ENCODE peak calls at places on chromosomes 7 and 10, in ten cellular contexts. One of them, this sample, is unnamed.

GRCh38 chr7:158745057-158745715 is 40.6 kb upstream of the NCAPG2 start:
- DNase-seq in stimulated activated CD8-positive, alpha-beta memory T cell treated with anti-CD3 and anti-CD28 coated beads, Interleukin-2, amount 100 ng/mL, for 1 hour: no peak
- DNase-seq in germinal center: no peak
- DNase-seq in glomerular endothelial cell: no peak
- DNase-seq in fibroblast of lung: no peak
- DNase-seq in astrocyte: no peak
- DNase-seq in stimulated activated CD4-positive, alpha-beta T cell treated with anti-CD3 and anti-CD28 coated beads, TNF-alpha, amount 100 ng/mL, for 4 hours: no peak
- DNase-seq in cardiac muscle cell: no peak
- DNase-seq in PC-9: no peak
- DNase-seq in osteocyte: peak; percentile 30
- DNase-seq in this sample: no peak

GRCh38 chr10:113030453-113030852 is 80.4 kb downstream of the TCF7L2 start:
- DNase-seq in stimulated activated CD8-positive, alpha-beta memory T cell treated with anti-CD3 and anti-CD28 coated beads, Interleukin-2, amount 100 ng/mL, for 1 hour: no peak
- DNase-seq in germinal center: no peak
- DNase-seq in glomerular endothelial cell: no peak
- DNase-seq in fibroblast of lung: no peak
- DNase-seq in astrocyte: peak; percentile 73
- DNase-seq in stimulated activated CD4-positive, alpha-beta T cell treated with anti-CD3 and anti-CD28 coated beads, TNF-alpha, amount 100 ng/mL, for 4 hours: no peak
- DNase-seq in cardiac muscle cell: no peak
- DNase-seq in PC-9: no peak
- DNase-seq in osteocyte: no peak
- DNase-seq in this sample: no peak

GRCh38 chr10:32376780-32377179 is 29.8 kb upstream of the EPC1 start:
- DNase-seq in stimulated activated CD8-positive, alpha-beta memory T cell treated with anti-CD3 and anti-CD28 coated beads, Interleukin-2, amount 100 ng/mL, for 1 hour: no peak
- DNase-seq in germinal center: no peak
- DNase-seq in glomerular endothelial cell: no peak
- DNase-seq in fibroblast of lung: peak; percentile 13
- DNase-seq in astrocyte: no peak
- DNase-seq in stimulated activated CD4-positive, alpha-beta T cell treated with anti-CD3 and anti-CD28 coated beads, TNF-alpha, amount 100 ng/mL, for 4 hours: no peak
- DNase-seq in cardiac muscle cell: no peak
- DNase-seq in PC-9: no peak
- DNase-seq in osteocyte: no peak
- DNase-seq in this sample: no peak

GRCh38 chr10:124696446-124697392 is 47.5 kb downstream of the FAM53B start:
- DNase-seq in stimulated activated CD8-positive, alpha-beta memory T cell treated with anti-CD3 and anti-CD28 coated beads, Interleukin-2, amount 100 ng/mL, for 1 hour: no peak
- DNase-seq in germinal center: peak; percentile 70
- DNase-seq in glomerular endothelial cell: no peak
- DNase-seq in fibroblast of lung: no peak
- DNase-seq in astrocyte: no peak
- DNase-seq in stimulated activated CD4-positive, alpha-beta T cell treated with anti-CD3 and anti-CD28 coated beads, TNF-alpha, amount 100 ng/mL, for 4 hours: no peak
- DNase-seq in cardiac muscle cell: no peak
- DNase-seq in PC-9: no peak
- DNase-seq in osteocyte: no peak
- DNase-seq in this sample: no peak

GRCh38 chr7:134696261-134696660 is 49.6 kb downstream of the BPGM start:
- DNase-seq in stimulated activated CD8-positive, alpha-beta memory T cell treated with anti-CD3 and anti-CD28 coated beads, Interleukin-2, amount 100 ng/mL, for 1 hour: no peak
- DNase-seq in germinal center: no peak
- DNase-seq in glomerular endothelial cell: no peak
- DNase-seq in fibroblast of lung: no peak
- DNase-seq in astrocyte: no peak
- DNase-seq in stimulated activated CD4-positive, alpha-beta T cell treated with anti-CD3 and anti-CD28 coated beads, TNF-alpha, amount 100 ng/mL, for 4 hours: no peak
- DNase-seq in cardiac muscle cell: no peak
- DNase-seq in PC-9: no peak
- DNase-seq in osteocyte: no peak
- DNase-seq in this sample: no peak

GRCh38 chr7:123538189-123538714 is 3.9 kb upstream of the IQUB start:
- DNase-seq in stimulated activated CD8-positive, alpha-beta memory T cell treated with anti-CD3 and anti-CD28 coated beads, Interleukin-2, amount 100 ng/mL, for 1 hour: no peak
- DNase-seq in germinal center: no peak
- DNase-seq in glomerular endothelial cell: peak; percentile 60
- DNase-seq in fibroblast of lung: peak; percentile 72
- DNase-seq in astrocyte: peak; percentile 89
- DNase-seq in stimulated activated CD4-positive, alpha-beta T cell treated with anti-CD3 and anti-CD28 coated beads, TNF-alpha, amount 100 ng/mL, for 4 hours: no peak
- DNase-seq in cardiac muscle cell: no peak
- DNase-seq in PC-9: peak; percentile 72
- DNase-seq in osteocyte: no peak
- DNase-seq in this sample: no peak

GRCh38 chr7:88169717-88170320 is 50.0 kb downstream of the SRI start:
- DNase-seq in stimulated activated CD8-positive, alpha-beta memory T cell treated with anti-CD3 and anti-CD28 coated beads, Interleukin-2, amount 100 ng/mL, for 1 hour: no peak
- DNase-seq in germinal center: peak; percentile 2
- DNase-seq in glomerular endothelial cell: peak; percentile 10
- DNase-seq in fibroblast of lung: peak; percentile 24
- DNase-seq in astrocyte: peak; percentile 0
- DNase-seq in stimulated activated CD4-positive, alpha-beta T cell treated with anti-CD3 and anti-CD28 coated beads, TNF-alpha, amount 100 ng/mL, for 4 hours: no peak
- DNase-seq in cardiac muscle cell: peak; percentile 38
- DNase-seq in PC-9: no peak
- DNase-seq in osteocyte: no peak
- DNase-seq in this sample: no peak

GRCh38 chr7:75967055-75967454 is 27.3 kb downstream of the TMEM120A start:
- DNase-seq in stimulated activated CD8-positive, alpha-beta memory T cell treated with anti-CD3 and anti-CD28 coated beads, Interleukin-2, amount 100 ng/mL, for 1 hour: no peak
- DNase-seq in germinal center: no peak
- DNase-seq in glomerular endothelial cell: no peak
- DNase-seq in fibroblast of lung: no peak
- DNase-seq in astrocyte: no peak
- DNase-seq in stimulated activated CD4-positive, alpha-beta T cell treated with anti-CD3 and anti-CD28 coated beads, TNF-alpha, amount 100 ng/mL, for 4 hours: no peak
- DNase-seq in cardiac muscle cell: no peak
- DNase-seq in PC-9: no peak
- DNase-seq in osteocyte: no peak
- DNase-seq in this sample: no peak

GRCh38 chr7:94972296-94972695 is 64.9 kb downstream of the PPP1R9A start:
- DNase-seq in stimulated activated CD8-positive, alpha-beta memory T cell treated with anti-CD3 and anti-CD28 coated beads, Interleukin-2, amount 100 ng/mL, for 1 hour: no peak
- DNase-seq in germinal center: no peak
- DNase-seq in glomerular endothelial cell: peak; percentile 9
- DNase-seq in fibroblast of lung: no peak
- DNase-seq in astrocyte: peak; percentile 86
- DNase-seq in stimulated activated CD4-positive, alpha-beta T cell treated with anti-CD3 and anti-CD28 coated beads, TNF-alpha, amount 100 ng/mL, for 4 hours: no peak
- DNase-seq in cardiac muscle cell: no peak
- DNase-seq in PC-9: peak; percentile 59
- DNase-seq in osteocyte: no peak
- DNase-seq in this sample: no peak